ENCODE peak calls at places on chromosomes 12 and 14, in nine cellular contexts. V is iPS DF 6.9; B is DND-41; D is GM23248; X is PC-9; H is fibroblast of mammary gland; U is neuronal stem cell; F is psoas muscle; L is CD4-positive, alpha-beta memory T cell. Z is an unnamed sample.

GRCh38 chr12:45234134-45234865 is 18.4 kb downstream of the ANO6 start:
- DNase-seq in X (peak), F (peak), D (peak), V (no peak), B (no peak), H (peak), L (no peak), U (peak), Z (no peak)

GRCh38 chr12:113506867-113507266 is 35.2 kb upstream of the LHX5 start:
- DNase-seq in H (no peak), V (no peak), U (no peak), X (no peak), L (no peak), B (no peak), F (no peak), D (no peak), Z (no peak)

GRCh38 chr14:69054030-69054429 is 74.9 kb upstream of the ACTN1 start:
- DNase-seq in V (no peak), X (no peak), L (no peak), U (no peak), H (no peak), F (no peak), D (no peak), B (no peak), Z (no peak)

GRCh38 chr12:16385779-16386646 is 38.6 kb downstream of the MGST1 start:
- DNase-seq in B (no peak), U (peak), X (no peak), L (no peak), V (peak), H (peak), D (peak), F (no peak), Z (no peak)

GRCh38 chr12:44780221-44780770 is 95.8 kb downstream of the NELL2 start:
- DNase-seq in H (no peak), L (no peak), U (no peak), F (no peak), V (no peak), B (no peak), D (no peak), X (no peak), Z (no peak)

GRCh38 chr14:102426796-102427195 is 64.1 kb downstream of the TECPR2 start:
- DNase-seq in V (no peak), B (no peak), H (no peak), X (no peak), F (no peak), D (no peak), L (no peak), U (no peak), Z (no peak)

GRCh38 chr12:49089831-49090773 is 4.5 kb downstream of the DHH start:
- DNase-seq in U (no peak), F (peak), L (peak), D (peak), X (no peak), V (no peak), H (peak), B (peak), Z (no peak)

GRCh38 chr12:53229454-53229853 is 2.6 kb downstream of the RARG start:
- DNase-seq in D (no peak), X (no peak), H (no peak), F (no peak), V (no peak), U (no peak), B (no peak), L (no peak), Z (no peak)

GRCh38 chr14:43338713-43339112 is 1168.4 kb downstream of the FSCB start:
- DNase-seq in V (no peak), H (no peak), F (no peak), U (no peak), X (no peak), B (no peak), L (no peak), D (no peak), Z (no peak)

GRCh38 chr12:6759741-6760140 is 6.4 kb upstream of the PTMS start:
- DNase-seq in H (no peak), U (no peak), F (no peak), V (no peak), X (no peak), D (no peak), L (no peak), B (no peak), Z (no peak)

GRCh38 chr14:61090432-61091216 is 109.6 kb downstream of the SLC38A6 start:
- DNase-seq in U (no peak), F (no peak), L (no peak), B (no peak), D (peak), V (no peak), H (no peak), X (no peak), Z (no peak)

GRCh38 chr12:5733136-5733755 is 211.8 kb downstream of the ANO2 start:
- DNase-seq in U (no peak), X (no peak), F (no peak), H (no peak), D (no peak), B (no peak), L (no peak), V (no peak), Z (no peak)

GRCh38 chr14:64581817-64582216 is 32.1 kb downstream of the PPP1R36 start:
- DNase-seq in B (no peak), X (no peak), V (no peak), U (no peak), F (no peak), L (no peak), H (no peak), D (no peak), Z (no peak)

GRCh38 chr14:24297190-24297964 is 2.2 kb downstream of the DHRS1 start:
- DNase-seq in D (peak), L (no peak), V (no peak), H (peak), B (no peak), U (no peak), X (no peak), F (no peak), Z (peak)

GRCh38 chr14:105742531-105742848 is 216.1 kb downstream of the TMEM121 start:
- DNase-seq in L (no peak), U (no peak), H (no peak), D (no peak), X (no peak), B (no peak), F (no peak), V (no peak), Z (no peak)

GRCh38 chr12:104638760-104639319 is 182.1 kb downstream of the CHST11 start:
- DNase-seq in L (no peak), F (no peak), V (no peak), B (no peak), X (no peak), D (no peak), H (no peak), U (no peak), Z (no peak)

GRCh38 chr12:91219511-91219910 is 36.9 kb upstream of the DCN start:
- DNase-seq in B (no peak), X (no peak), U (no peak), D (peak), V (no peak), H (peak), L (no peak), F (no peak), Z (no peak)

GRCh38 chr12:15050664-15051063 is 77.8 kb downstream of the PDE6H start:
- DNase-seq in H (no peak), U (no peak), X (no peak), D (no peak), V (no peak), B (peak), F (no peak), L (no peak), Z (peak)

GRCh38 chr12:80442426-80443222 is 1.4 kb upstream of the PTPRQ start:
- DNase-seq in B (no peak), X (no peak), V (no peak), U (no peak), L (no peak), F (no peak), H (no peak), D (no peak), Z (no peak)

GRCh38 chr14:20606190-20606901 is 15.2 kb upstream of the RNASE12 start:
- DNase-seq in V (no peak), F (no peak), D (peak), H (peak), X (peak), L (no peak), U (no peak), B (no peak), Z (no peak)

GRCh38 chr12:2551097-2551496 is 243.7 kb upstream of the FKBP4 start:
- DNase-seq in V (no peak), L (no peak), B (no peak), F (no peak), X (no peak), D (no peak), U (no peak), H (no peak), Z (no peak)

GRCh38 chr12:78060186-78060585 is 229.5 kb downstream of the NAV3 start:
- DNase-seq in D (peak), L (no peak), U (no peak), B (no peak), H (peak), X (no peak), F (no peak), V (no peak), Z (no peak)

GRCh38 chr12:29081101-29081500 is 68.0 kb upstream of the FAR2 start:
- DNase-seq in L (no peak), D (peak), F (no peak), X (no peak), H (peak), B (no peak), U (no peak), V (no peak), Z (no peak)

GRCh38 chr12:13112968-13113367 is 9.5 kb upstream of the GSG1 start:
- DNase-seq in H (no peak), F (no peak), X (no peak), V (no peak), U (no peak), D (no peak), B (no peak), L (no peak), Z (no peak)

GRCh38 chr12:123114305-123115083 is 36.4 kb downstream of the PITPNM2 start:
- DNase-seq in U (no peak), L (no peak), F (no peak), H (no peak), X (no peak), B (no peak), V (no peak), D (no peak), Z (no peak)

GRCh38 chr14:29461131-29461530 is 466.5 kb downstream of the PRKD1 start:
- DNase-seq in D (no peak), U (no peak), B (no peak), X (no peak), V (no peak), H (no peak), L (no peak), F (no peak), Z (no peak)

GRCh38 chr14:95222870-95223398 is 65.6 kb upstream of the DICER1 start:
- DNase-seq in L (no peak), V (no peak), X (no peak), H (peak), F (no peak), U (no peak), B (no peak), D (peak), Z (no peak)

GRCh38 chr12:68538722-68539614 is 71.7 kb upstream of the RAP1B start:
- DNase-seq in L (peak), X (no peak), V (no peak), B (peak), U (no peak), H (peak), F (peak), D (peak), Z (peak)

GRCh38 chr12:4700621-4701026 is 19.6 kb upstream of the GALNT8 start:
- DNase-seq in F (peak), V (no peak), L (no peak), B (no peak), D (no peak), H (peak), X (no peak), U (peak), Z (no peak)

GRCh38 chr12:111775205-111776193 is 8.8 kb downstream of the ALDH2 start:
- DNase-seq in X (no peak), H (peak), D (no peak), L (no peak), U (no peak), B (no peak), V (no peak), F (peak), Z (no peak)

GRCh38 chr14:100708349-100709217 is 18.1 kb upstream of the DLK1 start:
- DNase-seq in V (peak), B (no peak), X (peak), U (no peak), D (peak), L (no peak), H (peak), F (peak), Z (no peak)

GRCh38 chr12:8697120-8697475 is 693 bp upstream of the RIMKLB start:
- DNase-seq in V (no peak), D (peak), B (no peak), U (no peak), L (peak), H (peak), X (no peak), F (no peak), Z (peak)

GRCh38 chr14:95931384-95931783 is 54.8 kb downstream of the TUNAR start:
- DNase-seq in X (no peak), B (no peak), U (no peak), L (no peak), H (no peak), D (no peak), V (no peak), F (no peak), Z (no peak)

GRCh38 chr12:116559330-116560080 is at the start of gene MAP1LC3B2:
- DNase-seq in U (no peak), B (peak), D (peak), L (peak), V (no peak), F (peak), X (peak), H (peak), Z (peak)
- H3K4me3 ChIP-seq in U (no peak), B (no peak), D (peak), L (peak), V (no peak), F (no peak), X (peak), H (no peak), Z (peak)

DNA sequence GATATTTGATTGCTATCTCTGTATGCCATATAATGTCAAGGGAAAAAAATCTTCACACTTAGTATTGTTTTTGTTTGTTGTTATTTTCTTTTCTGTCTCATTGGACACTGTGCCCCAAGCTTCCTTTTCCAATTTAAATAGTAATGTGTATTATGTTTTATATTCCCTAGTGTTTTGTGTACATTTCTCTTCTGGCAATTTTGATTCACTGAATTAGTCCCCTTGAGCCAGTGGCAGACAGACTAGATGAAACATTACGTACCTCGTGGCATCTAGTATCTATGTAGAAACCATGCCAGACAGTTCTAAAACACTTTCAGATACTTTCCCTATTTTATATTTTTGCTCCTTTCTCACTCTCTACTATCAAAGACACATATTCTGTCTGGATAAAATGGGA is at the start of gene OR6C1:
- DNase-seq in B (no peak), D (no peak), U (no peak), H (no peak), F (no peak), V (no peak), L (no peak), X (no peak), Z (no peak)
- H3K4me3 ChIP-seq in B (no peak), D (no peak), U (no peak), H (no peak), F (no peak), V (no peak), L (no peak), X (no peak), Z (no peak)

GRCh38 chr14:92538412-92539017 is 24.9 kb downstream of the RIN3 start:
- DNase-seq in L (no peak), B (no peak), U (no peak), H (no peak), V (no peak), D (no peak), F (no peak), X (no peak), Z (peak)

GRCh38 chr14:92532490-92533163 is 19.0 kb downstream of the RIN3 start:
- DNase-seq in D (no peak), L (no peak), X (no peak), B (no peak), U (no peak), V (no peak), F (no peak), H (no peak), Z (no peak)

GRCh38 chr14:92539419-92539818 is 25.8 kb downstream of the RIN3 start:
- DNase-seq in B (no peak), L (no peak), H (no peak), V (no peak), F (no peak), U (no peak), D (peak), X (no peak), Z (no peak)

GRCh38 chr14:92531151-92531873 is 17.7 kb downstream of the RIN3 start:
- DNase-seq in F (peak), U (no peak), L (no peak), X (no peak), H (no peak), D (no peak), B (peak), V (no peak), Z (peak)

DNA sequence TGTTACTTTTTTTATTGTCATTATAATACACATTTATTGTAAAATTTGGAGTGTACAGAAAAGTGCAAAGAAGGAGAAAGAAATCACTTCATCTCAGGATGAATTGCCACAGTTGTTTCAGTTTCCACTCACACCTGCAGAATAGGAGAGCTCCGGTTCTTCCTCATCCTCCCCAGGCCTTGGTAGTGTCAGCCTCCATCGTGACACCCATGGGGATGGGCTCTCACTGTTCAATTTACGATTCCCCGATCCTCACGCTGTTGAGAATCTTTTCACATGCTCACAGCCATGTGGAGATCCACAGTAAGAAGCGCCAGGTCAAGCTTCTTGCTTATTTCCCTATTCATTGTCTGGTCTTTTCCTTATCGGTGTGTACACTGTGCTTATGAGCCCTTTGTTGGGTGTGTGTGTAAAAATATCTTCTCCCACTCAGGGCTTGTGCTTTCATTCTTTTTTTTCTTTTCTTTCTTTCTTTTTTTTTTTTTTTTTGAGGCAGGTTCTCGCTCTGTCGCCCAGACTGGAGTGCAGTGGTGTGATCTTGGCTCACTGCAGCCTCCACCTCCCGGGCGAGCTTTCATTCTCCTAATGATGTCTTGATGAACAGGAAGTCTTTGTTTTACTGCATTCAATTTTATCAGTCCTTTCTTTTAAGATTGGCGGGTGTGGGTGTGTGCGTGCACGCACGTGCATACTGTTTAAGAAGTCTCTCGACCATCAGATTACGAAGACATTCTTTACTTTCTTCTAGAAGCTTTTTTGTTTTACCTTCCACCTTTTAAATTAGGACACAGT is 21.5 kb downstream of the RIN3 start:
- DNase-seq in H (no peak), V (no peak), F (no peak), U (no peak), L (no peak), D (no peak), B (no peak), X (no peak), Z (peak)
- H3K4me3 ChIP-seq in H (no peak), V (no peak), F (no peak), U (no peak), L (no peak), D (no peak), B (no peak), X (no peak), Z (peak)

DNA sequence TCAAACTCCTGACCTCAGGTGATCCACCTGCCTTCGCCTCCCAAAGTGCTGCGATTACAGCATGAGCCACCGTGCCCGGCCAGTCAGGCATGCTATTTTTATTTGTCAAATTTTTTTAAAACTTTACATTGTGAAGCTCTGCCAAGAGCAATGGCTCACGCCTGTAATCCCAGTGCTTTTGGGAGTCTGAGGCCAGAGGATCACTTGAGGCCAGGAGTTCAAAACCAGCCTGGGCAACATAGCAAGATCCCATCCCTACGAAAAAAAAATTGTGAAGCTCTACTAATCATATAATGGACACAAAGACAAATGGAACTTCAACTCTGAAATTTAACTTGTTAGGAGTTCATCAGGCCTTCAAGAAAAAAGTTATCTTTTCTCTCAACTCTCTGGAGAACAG is 1.9 kb downstream of the R3HDM2 start:
- DNase-seq in X (no peak), L (no peak), F (no peak), H (no peak), B (no peak), U (no peak), D (no peak), V (no peak), Z (no peak)
- H3K4me3 ChIP-seq in X (peak), L (no peak), F (peak), H (no peak), B (no peak), U (peak), D (no peak), V (no peak), Z (no peak)

GRCh38 chr12:131806654-131807053 is 21.5 kb upstream of the MMP17 start:
- DNase-seq in B (no peak), V (no peak), F (no peak), X (no peak), L (no peak), H (no peak), U (no peak), D (no peak), Z (no peak)

GRCh38 chr12:131803995-131804521 is 24.1 kb upstream of the MMP17 start:
- DNase-seq in V (no peak), L (no peak), U (no peak), F (no peak), D (peak), X (peak), B (no peak), H (peak), Z (no peak)

GRCh38 chr12:131810672-131811071 is 17.5 kb upstream of the MMP17 start:
- DNase-seq in H (no peak), X (no peak), F (no peak), V (no peak), L (no peak), U (no peak), B (no peak), D (no peak), Z (no peak)

DNA sequence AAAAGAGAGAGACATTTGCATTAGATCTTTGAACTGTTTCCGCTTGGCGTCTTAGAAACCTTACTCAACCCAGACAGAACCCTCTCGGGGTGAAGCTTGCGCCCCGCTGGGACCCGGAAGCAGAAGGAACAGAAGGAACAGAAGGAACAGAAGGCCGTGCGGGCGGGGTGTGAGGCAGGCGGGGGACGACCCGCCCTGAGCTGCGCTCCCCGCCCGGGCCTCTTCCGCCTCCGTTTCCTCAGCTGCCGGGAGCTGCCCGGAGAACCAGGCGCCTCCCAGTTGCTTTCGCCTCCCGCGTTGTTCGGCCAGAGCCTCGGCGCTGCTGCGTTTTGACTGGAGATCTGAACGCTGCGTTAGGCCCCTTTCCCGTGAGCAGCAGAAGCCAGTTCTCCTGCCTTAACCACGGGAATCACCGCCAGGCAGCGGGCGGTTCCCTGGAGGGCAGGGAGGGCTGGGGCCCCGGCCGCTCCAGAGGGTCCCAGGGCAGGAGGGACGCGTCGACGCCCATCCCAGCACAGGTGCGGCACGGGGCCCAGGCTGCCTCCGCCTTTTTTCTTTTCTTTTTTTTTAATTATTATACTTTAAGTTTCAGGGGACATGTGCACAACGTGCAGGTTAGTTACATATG is 19.3 kb upstream of the MMP17 start:
- DNase-seq in B (no peak), X (peak), U (no peak), F (peak), H (no peak), D (peak), V (no peak), L (peak), Z (no peak)
- H3K4me3 ChIP-seq in B (no peak), X (peak), U (no peak), F (no peak), H (peak), D (peak), V (no peak), L (peak), Z (no peak)

GRCh38 chr12:47214001-47214619 is 134.4 kb upstream of the AMIGO2 start:
- DNase-seq in D (no peak), L (no peak), B (no peak), X (no peak), H (no peak), F (no peak), V (no peak), U (no peak), Z (no peak)
- H3K4me3 ChIP-seq in D (no peak), L (peak), B (no peak), X (no peak), H (no peak), F (no peak), V (no peak), U (no peak), Z (no peak)